ENCODE peak calls at places on chromosomes 5 and 9, in ten cellular contexts. E, M, H, F, R, Y, G, Q, A and K are unnamed samples.

GRCh38 chr5:100609594-100609993 is 74.4 kb downstream of the FAM174A start:
- DNase-seq in E (no peak), M (no peak), H (no peak), F (no peak), R (no peak), Y (no peak), G (no peak), Q (no peak), A (no peak), K (no peak)

GRCh38 chr5:99061299-99061698 is 132.5 kb upstream of the CHD1 start:
- DNase-seq in E (no peak), M (no peak), H (no peak), F (peak; percentile 17), R (no peak), Y (no peak), G (no peak), Q (no peak), A (no peak), K (no peak)

GRCh38 chr5:10320793-10321192 is 13.1 kb upstream of the CMBL start:
- DNase-seq in E (no peak), M (no peak), H (no peak), F (no peak), R (no peak), Y (no peak), G (no peak), Q (no peak), A (no peak), K (no peak)

GRCh38 chr5:125575561-125576504 is 829.4 kb upstream of the ZNF608 start:
- DNase-seq in E (no peak), M (no peak), H (no peak), F (no peak), R (peak; percentile 63), Y (no peak), G (peak; percentile 47), Q (no peak), A (no peak), K (no peak)

GRCh38 chr5:4804619-4805211 is 335.4 kb upstream of the ADAMTS16 start:
- DNase-seq in E (no peak), M (no peak), H (no peak), F (no peak), R (no peak), Y (no peak), G (no peak), Q (no peak), A (no peak), K (no peak)

GRCh38 chr9:74760031-74760700 is 127.6 kb downstream of the TRPM6 start:
- DNase-seq in E (no peak), M (no peak), H (peak; percentile 90), F (peak; percentile 82), R (no peak), Y (no peak), G (no peak), Q (no peak), A (no peak), K (no peak)

GRCh38 chr9:2055203-2055658 is 40.1 kb downstream of the SMARCA2 start:
- DNase-seq in E (no peak), M (no peak), H (no peak), F (peak; percentile 73), R (peak; percentile 36), Y (no peak), G (no peak), Q (no peak), A (no peak), K (no peak)

GRCh38 chr9:131167146-131167692 is 41.8 kb downstream of the NUP214 start:
- DNase-seq in E (no peak), M (no peak), H (no peak), F (no peak), R (no peak), Y (no peak), G (no peak), Q (no peak), A (no peak), K (no peak)

GRCh38 chr5:10365800-10366199 is 12.3 kb downstream of the MARCHF6 start:
- DNase-seq in E (no peak), M (no peak), H (no peak), F (no peak), R (no peak), Y (no peak), G (no peak), Q (no peak), A (no peak), K (no peak)